ENCODE peak calls at places on chromosome 11, in five cellular contexts. M, Q, H, O and V are unnamed samples.

GRCh38 chr11:113991170-113991569 is 16.3 kb downstream of the HTR3A start:
- DNase-seq in H (peak), M (peak), Q (no peak), O (peak), V (peak)

GRCh38 chr11:61339490-61339878 is 6.5 kb downstream of the TKFC start:
- DNase-seq in O (no peak), M (no peak), Q (no peak), H (no peak), V (no peak)

GRCh38 chr11:94771390-94771789 is 3.2 kb downstream of the AMOTL1 start:
- DNase-seq in H (no peak), Q (no peak), O (no peak), M (no peak), V (no peak)

GRCh38 chr11:92453055-92453454 is 228.4 kb downstream of the FAT3 start:
- DNase-seq in O (no peak), M (no peak), Q (no peak), H (no peak), V (no peak)

GRCh38 chr11:103967985-103968384 is 68.5 kb upstream of the DDI1 start:
- DNase-seq in O (no peak), M (no peak), H (no peak), Q (no peak), V (no peak)

GRCh38 chr11:850777-851762 is 8.4 kb downstream of the TSPAN4 start:
- DNase-seq in H (no peak), M (no peak), Q (no peak), O (peak), V (no peak)

GRCh38 chr11:12838463-12839120 is 164.4 kb downstream of the TEAD1 start:
- DNase-seq in Q (no peak), O (no peak), M (no peak), H (no peak), V (no peak)

GRCh38 chr11:81331073-81331472 is 1402.6 kb downstream of the FAM181B start:
- DNase-seq in M (no peak), Q (no peak), H (no peak), O (no peak), V (no peak)

GRCh38 chr11:121446752-121447156 is 5.4 kb upstream of the SORL1 start:
- DNase-seq in O (no peak), Q (no peak), M (no peak), H (peak), V (no peak)

GRCh38 chr11:47369676-47370075 is 8.7 kb downstream of the SPI1 start:
- DNase-seq in O (no peak), Q (no peak), H (no peak), M (no peak), V (no peak)

GRCh38 chr11:35029979-35030378 is 109.0 kb upstream of the CD44 start:
- DNase-seq in O (no peak), Q (peak), H (no peak), M (no peak), V (peak)

GRCh38 chr11:30595929-30596328 is 9.8 kb upstream of the MPPED2 start:
- DNase-seq in M (no peak), H (no peak), Q (no peak), O (no peak), V (no peak)

GRCh38 chr11:8357891-8358566 is 94.4 kb upstream of the LMO1 start:
- DNase-seq in M (no peak), H (no peak), O (no peak), Q (no peak), V (no peak)

GRCh38 chr11:120205596-120206161 is 5.2 kb upstream of the OAF start:
- DNase-seq in H (no peak), M (no peak), O (no peak), Q (no peak), V (no peak)

GRCh38 chr11:71458146-71459070 is 5.4 kb downstream of the NADSYN1 start:
- DNase-seq in Q (no peak), O (no peak), M (no peak), H (no peak), V (no peak)

GRCh38 chr11:34356576-34356917 is 1.3 kb downstream of the ABTB2 start:
- DNase-seq in Q (no peak), H (no peak), O (no peak), M (no peak), V (no peak)

GRCh38 chr11:65868076-65868667 is 4.4 kb downstream of the EFEMP2 start:
- DNase-seq in O (no peak), M (no peak), Q (no peak), H (no peak), V (no peak)

GRCh38 chr11:86058360-86058759 is 10.5 kb downstream of the PICALM start:
- DNase-seq in O (no peak), H (no peak), Q (no peak), M (no peak), V (no peak)

GRCh38 chr11:1751521-1751921 is 1.1 kb upstream of the IFITM10 start:
- DNase-seq in H (no peak), M (no peak), O (no peak), Q (no peak), V (no peak)

GRCh38 chr11:87141980-87142514 is 104.3 kb downstream of the TMEM135 start:
- DNase-seq in Q (no peak), M (peak), O (no peak), H (no peak), V (no peak)

GRCh38 chr11:83272627-83273026 is 13.5 kb downstream of the CCDC90B start:
- DNase-seq in H (no peak), Q (no peak), O (no peak), M (no peak), V (no peak)

GRCh38 chr11:122817121-122817520 is 21.2 kb upstream of the CRTAM start:
- DNase-seq in H (no peak), O (no peak), Q (no peak), M (no peak), V (no peak)

GRCh38 chr11:72209101-72209500 is 7.5 kb upstream of the FOLR2 start:
- DNase-seq in H (no peak), M (no peak), Q (no peak), O (no peak), V (no peak)

GRCh38 chr11:35491231-35491871 is 34.1 kb downstream of the PAMR1 start:
- DNase-seq in Q (no peak), M (no peak), H (no peak), O (no peak), V (no peak)

GRCh38 chr11:86893235-86893634 is 62.0 kb downstream of the FZD4 start:
- DNase-seq in Q (no peak), H (no peak), O (no peak), M (no peak), V (no peak)

GRCh38 chr11:75924966-75925784 is 110.2 kb downstream of the UVRAG start:
- DNase-seq in H (no peak), O (no peak), M (no peak), Q (no peak), V (no peak)

DNA sequence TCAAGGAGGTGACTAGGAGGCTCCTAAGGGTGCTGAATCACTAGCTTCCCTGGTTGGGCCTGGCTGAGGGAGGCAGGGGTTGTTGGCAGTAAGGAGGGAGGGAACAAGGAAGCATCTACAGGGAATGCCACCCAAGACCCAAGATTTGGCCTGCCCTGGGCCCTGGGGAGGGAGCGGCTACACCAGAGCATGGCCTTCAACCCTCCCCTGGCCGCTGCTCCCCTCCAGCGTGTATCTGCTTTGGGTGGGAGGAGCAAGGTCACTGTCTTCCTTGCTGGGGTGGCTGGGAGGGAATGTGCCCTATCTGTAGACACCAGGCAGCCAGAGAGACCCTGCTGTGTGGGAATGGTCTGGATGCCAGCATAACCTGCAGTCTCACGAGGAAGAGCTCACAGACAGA is 29.5 kb upstream of the MYEOV start:
- DNase-seq in M (no peak), O (no peak), Q (no peak), H (no peak), V (no peak)
- TF ChIP-seq SUZ12 in M (no peak), O (no peak), Q (no peak), H (no peak), V (no peak)

GRCh38 chr11:102946237-102946636 is 9.3 kb downstream of the MMP13 start:
- DNase-seq in O (no peak), Q (no peak), H (no peak), M (no peak), V (no peak)
- TF ChIP-seq SUZ12 in O (no peak), Q (no peak), H (no peak), M (no peak), V (no peak)

GRCh38 chr11:74306440-74307175 is 4.8 kb downstream of the P4HA3 start:
- DNase-seq in H (no peak), O (no peak), M (no peak), Q (no peak), V (no peak)
- TF ChIP-seq SUZ12 in H (no peak), O (no peak), M (no peak), Q (no peak), V (no peak)

DNA sequence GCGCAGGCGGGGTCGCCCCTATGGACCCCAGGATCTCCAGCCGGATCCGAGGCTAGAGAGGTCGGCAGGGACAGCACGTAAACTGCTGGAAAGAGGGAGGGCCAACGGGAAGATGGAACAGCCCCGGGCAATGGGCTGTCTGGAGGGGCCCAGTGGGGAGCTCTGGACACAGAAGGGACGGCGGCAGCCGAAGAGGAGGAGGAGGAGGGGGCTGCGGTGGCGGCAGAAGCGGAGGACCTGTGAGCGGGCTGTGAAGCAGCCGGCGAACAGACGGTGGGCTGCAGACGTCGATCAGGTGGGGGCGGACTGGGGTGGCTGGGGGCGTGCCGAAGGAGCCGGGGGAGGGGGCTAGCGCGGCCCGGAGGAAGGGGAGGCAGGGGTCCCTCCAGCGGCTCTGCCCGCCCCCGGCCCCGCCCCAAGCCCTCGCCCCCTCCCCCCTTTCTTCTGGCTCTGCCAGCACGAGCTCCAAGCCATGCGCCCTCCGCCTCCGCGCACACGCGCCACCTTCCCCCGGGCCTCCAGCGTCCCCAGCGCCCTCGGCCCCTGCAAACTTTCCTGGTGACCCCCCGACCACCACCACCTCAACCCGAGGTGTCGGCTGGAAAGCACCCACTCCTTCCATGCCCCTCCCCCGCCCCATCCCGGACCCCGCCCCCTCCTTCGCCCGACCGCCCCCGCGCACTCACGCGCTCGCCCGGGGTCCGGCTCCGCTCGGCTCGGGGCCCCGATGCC is 432 bp downstream of the TNKS1BP1 start:
- DNase-seq in M (peak), O (peak), H (no peak), Q (no peak), V (no peak)
- TF ChIP-seq SUZ12 in M (no peak), O (no peak), H (no peak), Q (no peak), V (no peak)

GRCh38 chr11:63708764-63709163 is 27.5 kb downstream of the RTN3 start:
- DNase-seq in M (no peak), Q (no peak), H (no peak), O (no peak), V (no peak)

GRCh38 chr11:63709336-63709735 is 28.0 kb downstream of the RTN3 start:
- DNase-seq in Q (no peak), M (no peak), O (no peak), H (no peak), V (no peak)

GRCh38 chr11:63713776-63714175 is 32.5 kb downstream of the RTN3 start:
- DNase-seq in M (no peak), Q (no peak), O (no peak), H (no peak), V (no peak)

GRCh38 chr11:63711838-63712237 is 30.5 kb downstream of the RTN3 start:
- DNase-seq in O (peak), M (no peak), H (no peak), Q (no peak), V (no peak)

GRCh38 chr11:63710476-63711217 is 29.3 kb downstream of the RTN3 start:
- DNase-seq in M (peak), O (peak), H (no peak), Q (no peak), V (no peak)
- TF ChIP-seq SUZ12 in M (no peak), O (no peak), H (no peak), Q (no peak), V (no peak)

GRCh38 chr11:84564180-84564866 is 1062.8 kb downstream of the DLG2 start:
- DNase-seq in M (peak), O (no peak), Q (no peak), H (peak), V (no peak)
- TF ChIP-seq SUZ12 in M (no peak), O (no peak), Q (no peak), H (no peak), V (no peak)

GRCh38 chr11:79043726-79044125 is 397.1 kb downstream of the TENM4 start:
- DNase-seq in M (no peak), H (no peak), O (no peak), Q (no peak), V (no peak)

GRCh38 chr11:79040348-79040747 is 400.5 kb downstream of the TENM4 start:
- DNase-seq in M (no peak), Q (no peak), H (no peak), O (no peak), V (no peak)

GRCh38 chr11:79042824-79043223 is 398.0 kb downstream of the TENM4 start:
- DNase-seq in Q (no peak), O (no peak), H (no peak), M (no peak), V (no peak)

GRCh38 chr11:79044211-79044610 is 396.6 kb downstream of the TENM4 start:
- DNase-seq in M (no peak), Q (no peak), O (no peak), H (no peak), V (no peak)

GRCh38 chr11:79039122-79039521 is 401.7 kb downstream of the TENM4 start:
- DNase-seq in O (no peak), H (no peak), M (no peak), Q (no peak), V (no peak)
- TF ChIP-seq SUZ12 in O (no peak), H (no peak), M (no peak), Q (no peak), V (no peak)